ENCODE peak calls at places on chromosomes 2 and 18, in six cellular contexts. B is ovary, I is pancreas, N is fibroblast of mammary gland, W is cardiac fibroblast, G is HL-60. A is an unnamed sample.
A peak's percentile ranks its signal among the peaks of the same experiment; 100 is the strongest.

GRCh38 chr2:133641497-133641896 is 73.2 kb upstream of the NCKAP5 start:
- DNase-seq in B (no peak), W (peak; percentile 35), G (no peak), I (no peak), N (no peak), A (no peak)

GRCh38 chr2:220682616-220683015 is 889.5 kb downstream of the EPHA4 start:
- DNase-seq in G (no peak), N (no peak), B (no peak), I (no peak), W (no peak), A (no peak)

GRCh38 chr18:52605345-52605744 is 265.3 kb downstream of the DCC start:
- DNase-seq in W (no peak), N (no peak), G (no peak), I (no peak), B (no peak), A (no peak)

GRCh38 chr2:168432565-168433186 is 23.4 kb upstream of the CERS6 start:
- DNase-seq in B (no peak), W (no peak), G (no peak), N (no peak), I (no peak), A (no peak)

GRCh38 chr2:172889287-172889686 is 153.6 kb downstream of the RAPGEF4 start:
- DNase-seq in N (no peak), W (no peak), I (no peak), B (no peak), G (no peak), A (no peak)

GRCh38 chr2:43224571-43225092 is 1.8 kb downstream of the ZFP36L2 start:
- DNase-seq in I (no peak), N (no peak), G (peak; percentile 55), B (peak; percentile 54), W (peak; percentile 42), A (peak; percentile 62)

GRCh38 chr2:73368781-73369180 is 16.9 kb upstream of the ALMS1 start:
- DNase-seq in I (no peak), N (no peak), W (no peak), B (no peak), G (no peak), A (no peak)

GRCh38 chr2:196479350-196479749 is 160.2 kb upstream of the CCDC150 start:
- DNase-seq in N (peak; percentile 89), I (no peak), B (no peak), G (no peak), W (peak; percentile 86), A (no peak)

GRCh38 chr2:6968319-6969100 is 51.3 kb downstream of the RNF144A start:
- DNase-seq in W (no peak), G (no peak), N (peak; percentile 55), B (no peak), I (no peak), A (no peak)

GRCh38 chr2:63819256-63819655 is 22.4 kb upstream of the UGP2 start:
- DNase-seq in G (no peak), W (no peak), N (no peak), I (no peak), B (no peak), A (no peak)

GRCh38 chr2:96531872-96532505 is 4.6 kb upstream of the ARID5A start:
- DNase-seq in N (peak; percentile 100), I (peak; percentile 85), G (peak; percentile 84), B (peak; percentile 100), W (peak; percentile 99), A (peak; percentile 84)

GRCh38 chr18:13202571-13202970 is 16.0 kb upstream of the LDLRAD4 start:
- DNase-seq in N (no peak), W (no peak), I (no peak), G (no peak), B (no peak), A (no peak)

GRCh38 chr2:65595641-65596040 is 163.2 kb upstream of the SPRED2 start:
- DNase-seq in I (no peak), N (peak; percentile 83), B (no peak), W (peak; percentile 38), G (no peak), A (no peak)

GRCh38 chr2:240480834-240481623 is 45.6 kb downstream of the GPC1 start:
- DNase-seq in B (no peak), G (no peak), N (no peak), I (no peak), W (no peak), A (no peak)

GRCh38 chr2:63692002-63692606 is 103.3 kb downstream of the MDH1 start:
- DNase-seq in I (no peak), W (peak; percentile 79), B (no peak), G (no peak), N (peak; percentile 75), A (no peak)

GRCh38 chr2:38294597-38294996 is 82.5 kb downstream of the ATL2 start:
- DNase-seq in B (no peak), I (no peak), N (no peak), W (no peak), G (no peak), A (no peak)

GRCh38 chr2:175207741-175208438 is 26.4 kb upstream of the ATP5MC3 start:
- DNase-seq in W (no peak), G (no peak), N (no peak), I (peak; percentile 81), B (no peak), A (no peak)

GRCh38 chr2:236731767-236732580 is 162.3 kb downstream of the ACKR3 start:
- DNase-seq in B (peak; percentile 70), W (peak; percentile 61), N (peak; percentile 90), I (no peak), G (no peak), A (no peak)

GRCh38 chr18:50704541-50704940 is 115.3 kb downstream of the MRO start:
- DNase-seq in W (no peak), I (no peak), G (no peak), N (no peak), B (no peak), A (no peak)

GRCh38 chr2:100184055-100184737 is 41.8 kb upstream of the AFF3 start:
- DNase-seq in G (peak; percentile 56), N (no peak), B (no peak), I (no peak), W (no peak), A (no peak)

GRCh38 chr18:63924551-63924950 is 16.8 kb downstream of the SERPINB10 start:
- DNase-seq in I (no peak), G (no peak), B (no peak), N (no peak), W (no peak), A (no peak)

GRCh38 chr2:118856978-118857676 is 9.7 kb upstream of the EN1 start:
- DNase-seq in G (no peak), N (no peak), B (no peak), I (peak; percentile 59), W (no peak), A (no peak)

GRCh38 chr18:44973282-44973681 is 292.6 kb downstream of the SETBP1 start:
- DNase-seq in G (no peak), I (no peak), W (peak; percentile 17), N (peak; percentile 36), B (no peak), A (no peak)

GRCh38 chr18:47163241-47163640 is 12.9 kb downstream of the IER3IP1 start:
- DNase-seq in N (peak; percentile 85), G (no peak), W (peak; percentile 94), B (no peak), I (no peak), A (no peak)

GRCh38 chr2:111219285-111219684 is 98.6 kb downstream of the BCL2L11 start:
- DNase-seq in G (no peak), W (no peak), B (no peak), I (no peak), N (no peak), A (no peak)

GRCh38 chr2:217366246-217366645 is 506.4 kb upstream of the TNP1 start:
- DNase-seq in W (no peak), G (no peak), B (no peak), N (no peak), I (no peak), A (no peak)

GRCh38 chr2:217204358-217204757 is 344.5 kb upstream of the TNP1 start:
- DNase-seq in N (peak; percentile 76), G (no peak), B (no peak), I (no peak), W (peak; percentile 74), A (no peak)

GRCh38 chr2:41821167-41821566 is 226.7 kb upstream of the PKDCC start:
- DNase-seq in W (no peak), G (no peak), N (no peak), B (no peak), I (no peak), A (no peak)

GRCh38 chr2:161426788-161427412 is 10.8 kb downstream of the TBR1 start:
- DNase-seq in B (no peak), I (peak; percentile 55), N (peak; percentile 53), G (no peak), W (peak; percentile 56), A (peak; percentile 41)

GRCh38 chr2:54728669-54729120 is 5.2 kb downstream of the EML6 start:
- DNase-seq in G (no peak), I (no peak), B (no peak), W (peak; percentile 87), N (peak; percentile 96), A (no peak)

GRCh38 chr2:9473308-9473984 is 905 bp upstream of the IAH1 start:
- DNase-seq in W (no peak), N (no peak), I (peak; percentile 62), G (no peak), B (peak; percentile 31), A (no peak)

GRCh38 chr2:191845248-191845715 is 1.6 kb downstream of the CAVIN2 start:
- DNase-seq in I (no peak), G (no peak), N (peak; percentile 42), W (peak; percentile 36), B (peak; percentile 40), A (no peak)
- TF ChIP-seq CTCF in I (no peak), G (no peak), N (no peak), W (no peak), B (no peak), A (no peak)

GRCh38 chr18:55338955-55339662 is 248.9 kb downstream of the TCF4 start:
- DNase-seq in B (no peak), G (peak; percentile 13), N (peak; percentile 53), I (no peak), W (peak; percentile 48), A (no peak)
- TF ChIP-seq CTCF in B (no peak), G (no peak), N (peak; percentile 29), I (no peak), W (peak; percentile 26), A (no peak)

GRCh38 chr2:74762789-74763188 is 71.1 kb upstream of the HK2 start:
- DNase-seq in N (no peak), W (no peak), I (no peak), G (no peak), B (no peak), A (no peak)
- TF ChIP-seq CTCF in N (no peak), W (no peak), I (no peak), G (no peak), B (no peak), A (no peak)

DNA sequence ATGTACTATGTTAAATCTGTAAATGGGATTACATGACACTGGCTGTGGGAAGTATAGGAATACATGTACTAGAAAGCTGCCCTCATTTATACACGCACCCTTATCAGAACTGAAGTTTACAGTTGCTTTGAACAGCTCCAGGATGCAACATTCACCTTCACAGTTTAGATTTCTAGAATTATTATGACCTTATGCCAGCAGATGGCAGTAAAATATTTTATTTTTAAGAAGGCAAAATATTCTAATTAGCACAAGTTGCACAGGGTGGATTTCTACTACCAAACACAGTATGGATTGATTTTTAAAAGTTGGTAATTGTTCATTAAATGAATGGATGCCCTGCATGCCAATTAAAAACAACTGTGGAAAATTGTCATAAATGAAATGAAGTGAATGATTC is 670.4 kb downstream of the KCNJ3 start:
- DNase-seq in N (peak; percentile 6), I (no peak), W (peak; percentile 28), G (no peak), B (no peak), A (no peak)
- TF ChIP-seq CTCF in N (peak; percentile 16), I (no peak), W (no peak), G (no peak), B (no peak), A (peak; percentile 62)

GRCh38 chr2:15939556-15939853 is 845 bp upstream of the MYCN start:
- DNase-seq in N (no peak), B (no peak), I (peak; percentile 85), W (no peak), G (no peak), A (peak; percentile 64)
- TF ChIP-seq CTCF in N (no peak), B (no peak), I (peak; percentile 63), W (peak; percentile 50), G (no peak), A (no peak)

A was measured in mesothelial cell of epicardium.